ENCODE peak calls at places on chromosome 11, in seven cellular contexts. A is H9, M is uterus, F is RWPE1, T is natural killer cell, P is hepatocyte, E is mesothelial cell of epicardium. V is an unnamed sample.

GRCh38 chr11:10444725-10445286 is 10.3 kb upstream of the AMPD3 start:
- DNase-seq in E (no peak), T (no peak), P (no peak), A (no peak), M (no peak), F (no peak), V (no peak)

GRCh38 chr11:59560702-59561469 is 49.5 kb downstream of the OR4D9 start:
- DNase-seq in F (peak; percentile 86), E (peak; percentile 74), T (peak; percentile 60), P (peak; percentile 94), A (peak; percentile 85), M (peak; percentile 83), V (peak; percentile 62)

GRCh38 chr11:22432331-22433065 is 94.3 kb downstream of the SLC17A6 start:
- DNase-seq in F (no peak), A (peak; percentile 71), E (no peak), T (no peak), P (no peak), M (peak; percentile 14), V (no peak)

GRCh38 chr11:35641206-35641885 is 21.2 kb upstream of the TRIM44 start:
- DNase-seq in T (no peak), M (no peak), E (no peak), A (no peak), F (no peak), P (peak; percentile 24), V (no peak)

GRCh38 chr11:102341844-102342318 is 5.1 kb upstream of the BIRC2 start:
- DNase-seq in E (peak; percentile 30), T (peak; percentile 51), P (peak; percentile 87), F (peak; percentile 64), M (peak; percentile 64), A (peak; percentile 82), V (no peak)

GRCh38 chr11:102546427-102546826 is 15.9 kb upstream of the MMP7 start:
- DNase-seq in F (no peak), P (no peak), M (no peak), T (no peak), E (no peak), A (no peak), V (no peak)

GRCh38 chr11:85558411-85558810 is 68.7 kb downstream of the DLG2 start:
- DNase-seq in A (no peak), E (no peak), T (no peak), F (no peak), P (no peak), M (no peak), V (no peak)

GRCh38 chr11:35247428-35247827 is 108.5 kb downstream of the CD44 start:
- DNase-seq in P (no peak), F (no peak), E (no peak), M (no peak), T (peak; percentile 49), A (no peak), V (no peak)

GRCh38 chr11:11192541-11192940 is 160.5 kb downstream of the CSNK2A3 start:
- DNase-seq in P (no peak), F (no peak), A (no peak), T (no peak), M (no peak), E (no peak), V (no peak)

GRCh38 chr11:119755351-119756071 is 26.5 kb upstream of the NECTIN1 start:
- DNase-seq in P (no peak), T (no peak), M (no peak), E (no peak), A (no peak), F (no peak), V (no peak)

GRCh38 chr11:40132881-40133280 is 1326.6 kb downstream of the LRRC4C start:
- DNase-seq in F (no peak), T (no peak), E (no peak), A (no peak), M (no peak), P (no peak), V (no peak)

GRCh38 chr11:117826360-117826635 is 1.8 kb upstream of the FXYD2 start:
- DNase-seq in E (no peak), M (peak; percentile 13), P (no peak), T (no peak), A (no peak), F (no peak), V (peak; percentile 11)

GRCh38 chr11:34278708-34279297 is 79.0 kb downstream of the ABTB2 start:
- DNase-seq in E (no peak), P (no peak), T (no peak), M (no peak), A (no peak), F (no peak), V (no peak)

GRCh38 chr11:120674537-120674936 is 163.0 kb downstream of the GRIK4 start:
- DNase-seq in M (no peak), P (peak; percentile 75), F (no peak), A (no peak), T (no peak), E (no peak), V (no peak)

GRCh38 chr11:45939836-45940235 is 17.4 kb downstream of the LARGE2 start:
- DNase-seq in A (no peak), F (no peak), E (no peak), M (no peak), P (no peak), T (no peak), V (no peak)

GRCh38 chr11:14974021-14974698 is 2.0 kb upstream of the CALCA start:
- DNase-seq in M (no peak), A (peak; percentile 51), T (no peak), P (no peak), F (no peak), E (no peak), V (no peak)

GRCh38 chr11:134267466-134267865 is 8.7 kb upstream of the GLB1L3 start:
- DNase-seq in F (no peak), A (no peak), E (no peak), P (no peak), T (no peak), M (no peak), V (no peak)

GRCh38 chr11:65399845-65400244 is 13.4 kb downstream of the FRMD8 start:
- DNase-seq in E (no peak), F (no peak), M (no peak), A (no peak), T (no peak), P (no peak), V (no peak)

GRCh38 chr11:118283311-118283636 is 19.2 kb upstream of the MPZL2 start:
- DNase-seq in F (no peak), T (no peak), A (no peak), E (no peak), M (no peak), P (no peak), V (no peak)

GRCh38 chr11:100630898-100631297 is 56.2 kb upstream of the ARHGAP42 start:
- DNase-seq in A (no peak), F (no peak), E (no peak), P (no peak), M (no peak), T (no peak), V (no peak)

GRCh38 chr11:70643642-70644041 is 245.3 kb downstream of the CTTN start:
- DNase-seq in F (no peak), A (no peak), E (no peak), M (no peak), P (no peak), T (no peak), V (no peak)

GRCh38 chr11:61587541-61587941 is 6.7 kb upstream of the SYT7 start:
- DNase-seq in T (no peak), M (peak; percentile 70), E (peak; percentile 48), F (peak; percentile 71), P (peak; percentile 81), A (peak; percentile 71), V (no peak)

GRCh38 chr11:88383446-88383845 is 45.9 kb upstream of the CTSC start:
- DNase-seq in A (no peak), P (no peak), T (no peak), M (no peak), F (no peak), E (no peak), V (no peak)

GRCh38 chr11:119509969-119510401 is 87.0 kb upstream of the THY1 start:
- DNase-seq in M (peak; percentile 42), P (peak; percentile 64), E (no peak), T (no peak), A (no peak), F (peak; percentile 21), V (no peak)

GRCh38 chr11:130897262-130898182 is 18.8 kb downstream of the SNX19 start:
- DNase-seq in F (peak; percentile 64), E (no peak), T (no peak), P (peak; percentile 16), M (peak; percentile 81), A (no peak), V (no peak)

GRCh38 chr11:123384116-123384515 is 46.0 kb upstream of the GRAMD1B start:
- DNase-seq in M (no peak), E (no peak), A (no peak), P (no peak), T (no peak), F (no peak), V (no peak)
- TF ChIP-seq CTCF in M (no peak), E (no peak), A (no peak), P (no peak), T (no peak), F (no peak), V (no peak)

GRCh38 chr11:3977078-3977477 is 117.5 kb upstream of the RRM1 start:
- DNase-seq in E (no peak), T (no peak), M (no peak), P (no peak), A (no peak), F (no peak), V (no peak)
- TF ChIP-seq CTCF in E (no peak), T (no peak), M (no peak), P (no peak), A (no peak), F (no peak), V (no peak)

GRCh38 chr11:44568706-44569473 is 3.4 kb downstream of the CD82 start:
- DNase-seq in E (no peak), T (peak; percentile 67), A (no peak), M (peak; percentile 45), F (peak; percentile 88), P (peak; percentile 71), V (peak; percentile 71)
- TF ChIP-seq CTCF in E (no peak), T (no peak), A (no peak), M (no peak), F (no peak), P (no peak), V (no peak)

GRCh38 chr11:12469451-12469850 is 92.1 kb downstream of the PARVA start:
- DNase-seq in M (no peak), T (no peak), F (no peak), A (no peak), E (no peak), P (peak; percentile 30), V (no peak)

GRCh38 chr11:12470236-12470635 is 92.9 kb downstream of the PARVA start:
- DNase-seq in E (no peak), P (no peak), F (no peak), A (no peak), T (no peak), M (no peak), V (no peak)

GRCh38 chr11:12472401-12473065 is 95.2 kb downstream of the PARVA start:
- DNase-seq in P (no peak), E (no peak), M (no peak), T (no peak), F (no peak), A (no peak), V (no peak)

GRCh38 chr11:12474871-12475270 is 97.5 kb downstream of the PARVA start:
- DNase-seq in P (no peak), E (no peak), T (no peak), F (no peak), M (no peak), A (no peak), V (no peak)

DNA sequence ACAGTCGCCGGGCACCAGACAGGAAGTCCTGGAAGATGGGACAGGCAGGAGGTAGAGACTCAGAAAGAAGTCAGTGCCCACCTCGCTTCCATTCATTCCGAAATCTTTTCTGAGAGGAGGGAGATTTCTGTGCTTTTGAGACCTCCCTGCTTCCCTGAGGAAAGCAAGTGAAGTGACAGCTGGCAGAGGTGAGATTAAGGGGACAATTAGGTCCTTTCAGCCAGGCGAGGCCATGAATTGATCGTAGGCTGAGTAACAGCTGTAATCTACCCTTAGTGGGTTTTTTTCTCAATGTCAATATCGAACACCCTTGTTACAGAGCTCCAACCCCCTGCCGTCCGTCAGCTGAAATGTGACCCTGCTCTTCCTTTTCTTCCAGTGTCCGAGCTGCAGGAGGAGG is 96.0 kb downstream of the PARVA start:
- DNase-seq in A (no peak), T (no peak), M (no peak), E (no peak), F (no peak), P (no peak), V (no peak)
- TF ChIP-seq CTCF in A (no peak), T (no peak), M (no peak), E (no peak), F (no peak), P (no peak), V (no peak)